ENCODE peak calls at places on chromosomes 13 and 19, in seven cellular contexts. Y is AG09319; B is HEK293T; M is hypothalamus; S is activated CD8-positive, alpha-beta memory T cell treated with anti-CD3 and anti-CD28 coated beads, Interleukin-2, amount 50 U/mL, for 4 hours; C is adrenal gland; W is AG08396. I is an unnamed sample.

GRCh38 chr19:56253737-56254136 is 18.8 kb upstream of the EDDM13 start:
- DNase-seq in Y (peak; percentile 32), B (peak; percentile 17), M (no peak), S (no peak), C (no peak), W (peak; percentile 43), I (no peak)

GRCh38 chr13:56378566-56378965 is 762.2 kb upstream of the PRR20A start:
- DNase-seq in Y (no peak), B (no peak), M (no peak), S (no peak), C (no peak), W (no peak), I (no peak)

GRCh38 chr13:21879263-21879914 is 208.5 kb downstream of the FGF9 start:
- DNase-seq in Y (no peak), B (no peak), M (no peak), S (no peak), C (no peak), W (no peak), I (no peak)

GRCh38 chr19:18091217-18091608 is 4.5 kb upstream of the IL12RB1 start:
- DNase-seq in Y (no peak), B (no peak), M (peak; percentile 12), S (peak; percentile 84), C (no peak), W (no peak), I (no peak)

GRCh38 chr19:19475845-19476828 is 39.2 kb downstream of the TSSK6 start:
- DNase-seq in Y (no peak), B (peak; percentile 31), M (no peak), S (no peak), C (no peak), W (no peak), I (no peak)

GRCh38 chr19:20365146-20365545 is 198.1 kb downstream of the ZNF486 start:
- DNase-seq in Y (no peak), B (no peak), M (no peak), S (no peak), C (no peak), W (no peak), I (no peak)

GRCh38 chr19:38838208-38838985 is 6.8 kb upstream of the ECH1 start:
- DNase-seq in Y (no peak), B (no peak), M (no peak), S (peak; percentile 63), C (no peak), W (no peak), I (no peak)

GRCh38 chr13:45747071-45747470 is 45.0 kb downstream of the CBY2 start:
- DNase-seq in Y (no peak), B (no peak), M (no peak), S (no peak), C (no peak), W (no peak), I (no peak)

GRCh38 chr13:74770361-74770760 is 636.2 kb upstream of the KLF12 start:
- DNase-seq in Y (peak; percentile 61), B (no peak), M (no peak), S (no peak), C (no peak), W (peak; percentile 36), I (no peak)

GRCh38 chr13:66996503-66996902 is 233.6 kb downstream of the PCDH9 start:
- DNase-seq in Y (no peak), B (no peak), M (no peak), S (no peak), C (no peak), W (no peak), I (no peak)

GRCh38 chr13:46289260-46289955 is 77.7 kb downstream of the LRRC63 start:
- DNase-seq in Y (no peak), B (no peak), M (no peak), S (no peak), C (no peak), W (no peak), I (no peak)

GRCh38 chr13:72782717-72783116 is 784 bp downstream of the PIBF1 start:
- DNase-seq in Y (no peak), B (no peak), M (no peak), S (no peak), C (no peak), W (no peak), I (no peak)

GRCh38 chr19:46350758-46351159 is 3.9 kb downstream of the PPP5C start:
- DNase-seq in Y (no peak), B (no peak), M (no peak), S (peak; percentile 34), C (no peak), W (no peak), I (no peak)

GRCh38 chr13:46097015-46097414 is 7.8 kb downstream of the CPB2 start:
- DNase-seq in Y (no peak), B (no peak), M (no peak), S (no peak), C (no peak), W (no peak), I (no peak)

GRCh38 chr13:110680852-110681251 is 25.1 kb downstream of the CARS2 start:
- DNase-seq in Y (no peak), B (peak; percentile 44), M (no peak), S (no peak), C (no peak), W (peak; percentile 39), I (no peak)

GRCh38 chr19:11578342-11579142 is 1.1 kb upstream of the ACP5 start:
- DNase-seq in Y (no peak), B (no peak), M (no peak), S (peak; percentile 29), C (peak; percentile 46), W (no peak), I (no peak)

GRCh38 chr19:51439021-51439465 is 19.2 kb downstream of the SIGLEC8 start:
- DNase-seq in Y (no peak), B (no peak), M (no peak), S (no peak), C (no peak), W (no peak), I (no peak)

GRCh38 chr13:75258159-75258782 is 223.7 kb downstream of the TBC1D4 start:
- DNase-seq in Y (peak; percentile 4), B (peak; percentile 51), M (no peak), S (no peak), C (no peak), W (peak; percentile 13), I (no peak)

GRCh38 chr13:98332691-98333090 is 155.6 kb upstream of the RNF113B start:
- DNase-seq in Y (no peak), B (no peak), M (no peak), S (no peak), C (no peak), W (no peak), I (no peak)

GRCh38 chr13:66689037-66689619 is 541.0 kb downstream of the PCDH9 start:
- DNase-seq in Y (no peak), B (no peak), M (no peak), S (no peak), C (no peak), W (no peak), I (peak; percentile 45)

GRCh38 chr13:107057028-107057427 is 489.1 kb upstream of the ARGLU1 start:
- DNase-seq in Y (no peak), B (no peak), M (no peak), S (no peak), C (no peak), W (no peak), I (no peak)

GRCh38 chr19:37304190-37304883 is 66.6 kb upstream of the ZNF527 start:
- DNase-seq in Y (no peak), B (no peak), M (peak; percentile 42), S (no peak), C (peak; percentile 50), W (peak; percentile 45), I (no peak)

GRCh38 chr13:66700336-66700735 is 529.8 kb downstream of the PCDH9 start:
- DNase-seq in Y (no peak), B (no peak), M (no peak), S (no peak), C (no peak), W (no peak), I (no peak)

GRCh38 chr19:35637165-35637564 is 4.4 kb upstream of the ETV2 start:
- DNase-seq in Y (no peak), B (no peak), M (no peak), S (no peak), C (no peak), W (no peak), I (no peak)

GRCh38 chr19:11736696-11737095 is 2.0 kb downstream of the ZNF823 start:
- DNase-seq in Y (no peak), B (no peak), M (no peak), S (no peak), C (peak; percentile 22), W (peak; percentile 41), I (no peak)

GRCh38 chr13:109707044-109707794 is 79.2 kb downstream of the IRS2 start:
- DNase-seq in Y (no peak), B (no peak), M (no peak), S (no peak), C (no peak), W (no peak), I (no peak)

GRCh38 chr13:34076943-34077703 is 259.2 kb downstream of the RFC3 start:
- DNase-seq in Y (peak; percentile 28), B (peak; percentile 12), M (no peak), S (no peak), C (no peak), W (peak; percentile 11), I (no peak)

GRCh38 chr19:38055655-38056521 is 148.9 kb downstream of the SIPA1L3 start:
- DNase-seq in Y (no peak), B (no peak), M (no peak), S (no peak), C (no peak), W (no peak), I (no peak)

GRCh38 chr13:23899555-23899954 is 2.3 kb upstream of the C1QTNF9B start:
- DNase-seq in Y (no peak), B (no peak), M (no peak), S (no peak), C (no peak), W (peak; percentile 44), I (no peak)

GRCh38 chr13:45316210-45316799 is 24.7 kb downstream of the TPT1 start:
- DNase-seq in Y (no peak), B (no peak), M (no peak), S (no peak), C (no peak), W (no peak), I (no peak)

GRCh38 chr19:51253088-51253806 is 2.4 kb downstream of the SIGLECL1 start:
- DNase-seq in Y (no peak), B (no peak), M (no peak), S (no peak), C (no peak), W (no peak), I (no peak)

I was measured in caudate nucleus.